ENCODE peak calls at places on chromosome 15, in seven cellular contexts. G is neural progenitor cell, I is mesendoderm, Q is fibroblast of lung, L is SK-N-SH, K is trophoblast cell, E is astrocyte. S is an unnamed sample.
A peak's percentile ranks its signal among the peaks of the same experiment; 100 is the strongest.

GRCh38 chr15:58021332-58022230 is 43.9 kb downstream of the ALDH1A2 start:
- DNase-seq in G (no peak), I (no peak), Q (no peak), L (no peak), K (no peak), E (no peak), S (no peak)

GRCh38 chr15:70713547-70714414 is 49.6 kb downstream of the UACA start:
- DNase-seq in G (peak; percentile 33), I (no peak), Q (peak; percentile 37), L (no peak), K (peak; percentile 60), E (peak; percentile 87), S (peak; percentile 70)

GRCh38 chr15:71072423-71072822 is 42.8 kb upstream of the THSD4 start:
- DNase-seq in G (no peak), I (no peak), Q (no peak), L (no peak), K (no peak), E (no peak), S (no peak)

GRCh38 chr15:90291679-90292356 is 26.3 kb downstream of the NGRN start:
- DNase-seq in G (no peak), I (peak; percentile 18), Q (no peak), L (peak; percentile 57), K (peak; percentile 70), E (no peak), S (peak; percentile 36)

GRCh38 chr15:64105113-64105704 is 9.4 kb downstream of the SNX1 start:
- DNase-seq in G (no peak), I (no peak), Q (peak; percentile 81), L (no peak), K (peak; percentile 34), E (peak; percentile 19), S (peak; percentile 78)

GRCh38 chr15:73897441-73898261 is 24.3 kb downstream of the TBC1D21 start:
- DNase-seq in G (peak; percentile 79), I (peak; percentile 81), Q (peak; percentile 75), L (peak; percentile 81), K (peak; percentile 94), E (peak; percentile 92), S (peak; percentile 97)

GRCh38 chr15:51051776-51052175 is 42.9 kb downstream of the TNFAIP8L3 start:
- DNase-seq in G (no peak), I (no peak), Q (no peak), L (no peak), K (no peak), E (peak; percentile 15), S (peak; percentile 44)

GRCh38 chr15:63166219-63166618 is 8.9 kb upstream of the RPS27L start:
- DNase-seq in G (no peak), I (no peak), Q (no peak), L (no peak), K (peak; percentile 39), E (no peak), S (peak; percentile 38)

GRCh38 chr15:90097475-90097874 is 4.8 kb downstream of the IDH2 start:
- DNase-seq in G (no peak), I (no peak), Q (no peak), L (no peak), K (no peak), E (no peak), S (no peak)

DNA sequence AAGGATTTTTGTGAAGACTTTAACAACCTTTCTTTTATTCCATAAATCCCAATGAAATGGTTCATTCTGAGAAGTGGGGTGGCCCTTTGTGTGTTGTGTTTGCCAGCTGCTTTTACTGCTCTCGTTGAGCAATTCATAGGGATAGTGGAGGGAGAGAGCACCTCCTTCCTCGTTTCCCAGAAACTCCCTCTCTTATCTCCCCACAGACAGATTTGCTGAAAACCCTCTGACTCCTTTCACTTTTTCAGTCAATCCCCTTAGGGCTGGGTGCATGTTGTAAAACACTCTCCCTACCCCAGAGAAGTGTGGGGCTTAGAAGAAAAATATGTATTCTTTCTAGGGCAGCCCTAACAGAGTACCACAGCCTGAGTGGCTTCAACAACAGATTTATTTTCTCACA is 557.2 kb upstream of the RGMA start:
- DNase-seq in G (no peak), I (no peak), Q (no peak), L (no peak), K (no peak), E (no peak), S (no peak)
- H3K36me3 ChIP-seq in G (no peaks in the 10 kb centered on the region), I (no peaks in the 10 kb centered on the region), Q (no peaks in the 10 kb centered on the region), L (no peaks in the 10 kb centered on the region), K (no peaks in the 10 kb centered on the region), E (no peaks in the 10 kb centered on the region), S (no peaks in the 10 kb centered on the region)

GRCh38 chr15:40928975-40929729 is at the start of gene DLL4:
- DNase-seq in G (peak; percentile 81), I (peak; percentile 86), Q (peak; percentile 52), L (peak; percentile 80), K (peak; percentile 63), E (peak; percentile 27), S (peak; percentile 57)
- H3K4me2 ChIP-seq in G (peak within 1 kb of the TSS; percentile 82), I (peak within 1 kb of the TSS; percentile 65), Q (peak within 1 kb of the TSS; percentile 93), L (peak within 1 kb of the TSS; percentile 92), K (peak within 1 kb of the TSS; percentile 76), E (peak within 1 kb of the TSS; percentile 88), S (peak within 1 kb of the TSS; percentile 81)

GRCh38 chr15:46591462-46591861 is 956.6 kb downstream of the SQOR start:
- DNase-seq in G (no peak), I (no peak), Q (no peak), L (no peak), K (no peak), E (no peak), S (no peak)
- H3K9ac ChIP-seq in G (no peak overlapping the region), I (no peak overlapping the region), Q (no peak overlapping the region), L (no peak overlapping the region), K (no peak overlapping the region), E (no peak overlapping the region), S (no peak overlapping the region)

DNA sequence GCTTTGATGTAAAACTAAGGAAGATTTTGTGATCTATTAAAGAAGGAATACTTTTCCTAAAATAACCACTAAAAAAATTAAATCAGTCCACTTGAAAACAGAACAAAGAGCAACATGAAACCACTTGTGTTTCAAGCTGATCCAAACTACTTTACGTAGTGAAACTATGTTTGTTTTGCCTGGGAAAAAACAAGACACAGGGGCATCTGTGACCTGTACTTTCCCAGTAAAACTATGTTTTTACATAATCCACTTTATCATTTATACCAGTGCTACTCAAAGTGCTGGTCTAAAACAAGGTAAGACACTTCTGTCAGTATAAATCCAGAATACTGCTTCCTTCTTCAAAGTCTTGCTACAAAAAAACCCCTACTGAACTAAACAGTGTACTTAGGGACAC is 56.7 kb downstream of the SPG11 start:
- DNase-seq in G (no peak), I (no peak), Q (no peak), L (no peak), K (no peak), E (no peak), S (no peak)
- H3K36me3 ChIP-seq in G (peaks cover 9% of the 10 kb centered on the region), I (peaks cover 2% of the 10 kb centered on the region), Q (peaks cover 3% of the 10 kb centered on the region), L (peaks cover 80% of the 10 kb centered on the region), K (peaks cover 14% of the 10 kb centered on the region), E (peaks cover 29% of the 10 kb centered on the region), S (peaks cover 53% of the 10 kb centered on the region)

GRCh38 chr15:101240364-101240763 is 11.5 kb downstream of the CHSY1 start:
- DNase-seq in G (no peak), I (no peak), Q (peak; percentile 82), L (no peak), K (no peak), E (peak; percentile 83), S (peak; percentile 52)
- H3K4me2 ChIP-seq in G (no peak overlapping the region), I (no peak overlapping the region), Q (peak overlapping the region; percentile 1), L (no peak overlapping the region), K (no peak overlapping the region), E (no peak overlapping the region), S (peak overlapping the region; percentile 11)

DNA sequence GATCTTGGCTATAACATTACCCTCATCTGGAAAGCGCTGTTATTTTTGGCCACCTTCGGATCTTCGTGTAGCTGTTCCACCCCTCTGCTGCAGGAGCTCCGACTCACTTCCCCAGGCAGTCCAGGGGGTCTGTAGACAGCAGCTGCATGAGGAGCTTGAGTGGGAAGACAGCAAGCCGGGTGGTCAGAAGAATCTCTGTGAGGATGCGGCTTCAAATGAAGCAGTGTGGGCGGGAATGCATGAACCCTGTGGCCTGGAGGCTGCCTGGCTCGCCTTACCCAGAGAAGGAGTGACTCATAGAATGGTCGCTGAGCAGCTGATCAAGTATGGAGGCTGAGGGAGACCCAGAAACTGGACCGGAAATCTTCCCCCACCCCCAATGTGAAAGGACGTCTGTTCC is 45.2 kb upstream of the NR2F2 start:
- DNase-seq in G (no peak), I (peak; percentile 23), Q (peak; percentile 82), L (no peak), K (no peak), E (peak; percentile 100), S (peak; percentile 80)
- H3K9ac ChIP-seq in G (no peak overlapping the region), I (no peak overlapping the region), Q (no peak overlapping the region), L (no peak overlapping the region), K (no peak overlapping the region), E (peak overlapping the region; percentile 85), S (no peak overlapping the region)

GRCh38 chr15:75211436-75212199 is 9.9 kb downstream of the C15orf39 start:
- DNase-seq in G (no peak), I (no peak), Q (no peak), L (no peak), K (no peak), E (no peak), S (no peak)
- H3K36me3 ChIP-seq in G (no peaks in the 10 kb centered on the region), I (peaks cover 11% of the 10 kb centered on the region), Q (peaks cover 20% of the 10 kb centered on the region), L (peaks cover 7% of the 10 kb centered on the region), K (peaks cover 56% of the 10 kb centered on the region), E (peaks cover 7% of the 10 kb centered on the region), S (no peaks in the 10 kb centered on the region)

GRCh38 chr15:25668236-25668635 is 194.9 kb downstream of the ATP10A start:
- DNase-seq in G (no peak), I (no peak), Q (no peak), L (no peak), K (peak; percentile 69), E (no peak), S (no peak)

GRCh38 chr15:25668901-25669300 is 194.2 kb downstream of the ATP10A start:
- DNase-seq in G (no peak), I (no peak), Q (no peak), L (no peak), K (peak; percentile 93), E (no peak), S (no peak)

GRCh38 chr15:25671132-25671531 is 192.0 kb downstream of the ATP10A start:
- DNase-seq in G (no peak), I (no peak), Q (no peak), L (no peak), K (no peak), E (peak; percentile 28), S (peak; percentile 50)

GRCh38 chr15:25667829-25668228 is 195.3 kb downstream of the ATP10A start:
- DNase-seq in G (no peak), I (no peak), Q (no peak), L (no peak), K (peak; percentile 85), E (no peak), S (no peak)

GRCh38 chr15:25670025-25670554 is 193.0 kb downstream of the ATP10A start:
- DNase-seq in G (peak; percentile 91), I (peak; percentile 95), Q (peak; percentile 53), L (peak; percentile 61), K (peak; percentile 57), E (peak; percentile 50), S (peak; percentile 87)
- H3K4me2 ChIP-seq in G (peak overlapping the region; percentile 79), I (peak overlapping the region; percentile 49), Q (peak overlapping the region; percentile 76), L (peak overlapping the region; percentile 62), K (peak overlapping the region; percentile 46), E (peak overlapping the region; percentile 80), S (peak overlapping the region; percentile 74)

S was measured in GM23248.